ENCODE peak calls at places on chromosomes 11 and 22, in five cellular contexts. I is colonic mucosa, L is astrocyte of the cerebellum, H is PC-9, Q is body of pancreas. M is an unnamed sample.

GRCh38 chr11:29685361-29685760 is 331.5 kb downstream of the KCNA4 start:
- DNase-seq in I (no peak), L (no peak), H (no peak), Q (no peak), M (no peak)

GRCh38 chr11:123082977-123083376 is 21.0 kb upstream of the HSPA8 start:
- DNase-seq in I (no peak), L (no peak), H (peak; percentile 78), Q (no peak), M (no peak)

GRCh38 chr11:41996558-41996957 is 537.1 kb upstream of the LRRC4C start:
- DNase-seq in I (no peak), L (no peak), H (no peak), Q (no peak), M (no peak)

GRCh38 chr11:19849107-19849789 is 136.6 kb downstream of the NAV2 start:
- DNase-seq in I (no peak), L (no peak), H (no peak), Q (peak; percentile 79), M (no peak)

GRCh38 chr11:77470971-77471370 is 2.9 kb downstream of the PAK1 start:
- DNase-seq in I (no peak), L (no peak), H (no peak), Q (no peak), M (no peak)

GRCh38 chr11:68382358-68382998 is 70.1 kb downstream of the LRP5 start:
- DNase-seq in I (no peak), L (no peak), H (no peak), Q (no peak), M (no peak)

GRCh38 chr11:11672764-11673163 is 51.0 kb upstream of the GALNT18 start:
- DNase-seq in I (no peak), L (no peak), H (no peak), Q (no peak), M (no peak)

GRCh38 chr22:41668971-41669911 is 19.4 kb downstream of the SNU13 start:
- DNase-seq in I (no peak), L (no peak), H (peak; percentile 88), Q (no peak), M (peak; percentile 55)

GRCh38 chr22:29081499-29082236 is 8.8 kb downstream of the KREMEN1 start:
- DNase-seq in I (no peak), L (no peak), H (no peak), Q (peak; percentile 40), M (no peak)

GRCh38 chr11:76208829-76209670 is 2.7 kb upstream of the WNT11 start:
- DNase-seq in I (peak; percentile 88), L (no peak), H (peak; percentile 54), Q (peak; percentile 84), M (no peak)

GRCh38 chr11:79708319-79708928 is 267.6 kb upstream of the TENM4 start:
- DNase-seq in I (peak; percentile 26), L (peak; percentile 15), H (peak; percentile 55), Q (no peak), M (peak; percentile 13)

GRCh38 chr11:62602141-62603071 is 741 bp upstream of the MTA2 start:
- DNase-seq in I (peak; percentile 80), L (no peak), H (no peak), Q (peak; percentile 84), M (no peak)

GRCh38 chr11:104573431-104573830 is 324.8 kb downstream of the CASP12 start:
- DNase-seq in I (no peak), L (no peak), H (peak; percentile 49), Q (no peak), M (no peak)

GRCh38 chr11:73597956-73598718 is at the start of gene FAM168A:
- DNase-seq in I (peak; percentile 94), L (peak; percentile 96), H (peak; percentile 88), Q (peak; percentile 98), M (peak; percentile 94)

GRCh38 chr11:77789061-77789730 is 31.3 kb downstream of the RSF1 start:
- DNase-seq in I (no peak), L (no peak), H (no peak), Q (no peak), M (no peak)

GRCh38 chr11:63613517-63614135 is 607 bp downstream of the PLAAT3 start:
- DNase-seq in I (peak; percentile 40), L (no peak), H (peak; percentile 46), Q (peak; percentile 45), M (no peak)

GRCh38 chr11:120441592-120441991 is 70.0 kb upstream of the GRIK4 start:
- DNase-seq in I (no peak), L (no peak), H (no peak), Q (no peak), M (no peak)

DNA sequence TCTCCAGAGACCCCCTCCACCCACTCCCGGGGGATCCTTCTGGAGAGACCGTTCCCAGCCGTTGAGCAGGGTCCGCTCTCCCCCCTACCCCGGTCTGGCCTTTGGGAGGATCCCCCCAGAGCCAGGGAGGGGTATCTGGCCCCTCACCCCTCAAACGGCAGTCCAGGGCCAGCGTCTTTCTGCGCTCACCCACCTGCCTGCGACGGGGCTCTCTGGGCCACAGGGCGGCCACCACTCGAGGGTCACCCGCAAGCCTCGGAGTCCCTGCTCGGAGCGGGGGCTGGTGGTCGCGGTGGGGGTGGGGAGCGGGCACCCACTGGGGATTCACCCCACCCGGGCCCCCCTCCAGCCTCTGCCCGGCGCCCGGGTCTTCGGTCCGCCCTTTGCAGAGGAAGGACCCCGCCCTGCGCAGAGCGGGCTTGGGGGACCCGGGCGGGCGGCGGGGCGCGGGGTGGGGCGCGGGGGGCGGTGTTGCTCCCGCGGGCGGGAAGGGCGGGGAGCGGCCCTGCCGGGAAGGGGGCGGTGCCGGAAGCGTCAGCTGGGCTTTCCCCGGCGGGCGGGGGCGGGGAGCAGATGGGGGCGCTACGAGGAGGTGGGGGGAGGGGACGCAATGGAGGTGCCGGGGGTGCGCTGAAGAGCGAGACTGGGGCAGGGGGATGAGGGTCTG is 16.6 kb downstream of the CRELD2 start:
- DNase-seq in I (peak; percentile 90), L (no peak), H (no peak), Q (peak; percentile 86), M (no peak)
- H3K4me3 ChIP-seq in I (peak overlapping the region; percentile 39), L (peak overlapping the region; percentile 37), H (peak overlapping the region; percentile 30), Q (no peak overlapping the region), M (peak overlapping the region; percentile 20)

DNA sequence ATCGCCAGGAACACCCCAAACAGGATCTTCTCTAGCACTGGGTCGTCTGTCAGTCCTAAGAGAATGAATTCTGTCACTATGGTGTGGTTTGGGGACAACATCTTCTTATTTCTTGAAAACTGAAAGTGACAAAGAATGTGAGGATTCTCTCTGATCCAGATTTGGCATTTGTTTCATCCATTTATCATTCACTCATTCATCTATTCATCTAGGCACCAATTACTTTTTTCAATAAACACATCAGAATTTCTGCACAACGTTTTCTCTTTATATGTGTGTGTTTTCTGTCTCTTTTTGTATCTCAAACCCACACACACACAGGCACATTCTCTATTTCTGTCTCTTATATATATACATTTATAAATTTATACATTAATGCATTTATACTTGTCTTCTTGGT is at the start of gene OR5M10:
- DNase-seq in I (no peak), L (no peak), H (no peak), Q (no peak), M (no peak)
- TF ChIP-seq CTCF in I (no peak), L (no peak), H (no peak), Q (no peak), M (no peak)

GRCh38 chr11:126636911-126637799 is 281.7 kb downstream of the ST3GAL4 start:
- DNase-seq in I (no peak), L (no peak), H (no peak), Q (no peak), M (no peak)
- H3K4me3 ChIP-seq in I (no peak overlapping the region), L (no peak overlapping the region), H (no peak overlapping the region), Q (no peak overlapping the region), M (no peak overlapping the region)

GRCh38 chr22:37260939-37261338 is 16.9 kb upstream of the RAC2 start:
- DNase-seq in I (peak; percentile 62), L (no peak), H (no peak), Q (peak; percentile 63), M (no peak)

GRCh38 chr22:37260396-37260795 is 16.3 kb upstream of the RAC2 start:
- DNase-seq in I (no peak), L (no peak), H (no peak), Q (no peak), M (no peak)

GRCh38 chr22:37258005-37258790 is 14.1 kb upstream of the RAC2 start:
- DNase-seq in I (no peak), L (no peak), H (no peak), Q (no peak), M (no peak)

GRCh38 chr22:37258810-37259472 is 14.9 kb upstream of the RAC2 start:
- DNase-seq in I (no peak), L (no peak), H (no peak), Q (no peak), M (no peak)

GRCh38 chr22:37259540-37260029 is 15.5 kb upstream of the RAC2 start:
- DNase-seq in I (no peak), L (no peak), H (no peak), Q (no peak), M (no peak)
- TF ChIP-seq CTCF in I (no peak), L (peak; percentile 76), H (peak; percentile 66), Q (no peak), M (peak; percentile 72)

GRCh38 chr11:92141725-92142124 is 82.9 kb upstream of the FAT3 start:
- DNase-seq in I (no peak), L (no peak), H (peak; percentile 27), Q (no peak), M (no peak)
- H3K4me3 ChIP-seq in I (no peak overlapping the region), L (no peak overlapping the region), H (no peak overlapping the region), Q (no peak overlapping the region), M (no peak overlapping the region)

DNA sequence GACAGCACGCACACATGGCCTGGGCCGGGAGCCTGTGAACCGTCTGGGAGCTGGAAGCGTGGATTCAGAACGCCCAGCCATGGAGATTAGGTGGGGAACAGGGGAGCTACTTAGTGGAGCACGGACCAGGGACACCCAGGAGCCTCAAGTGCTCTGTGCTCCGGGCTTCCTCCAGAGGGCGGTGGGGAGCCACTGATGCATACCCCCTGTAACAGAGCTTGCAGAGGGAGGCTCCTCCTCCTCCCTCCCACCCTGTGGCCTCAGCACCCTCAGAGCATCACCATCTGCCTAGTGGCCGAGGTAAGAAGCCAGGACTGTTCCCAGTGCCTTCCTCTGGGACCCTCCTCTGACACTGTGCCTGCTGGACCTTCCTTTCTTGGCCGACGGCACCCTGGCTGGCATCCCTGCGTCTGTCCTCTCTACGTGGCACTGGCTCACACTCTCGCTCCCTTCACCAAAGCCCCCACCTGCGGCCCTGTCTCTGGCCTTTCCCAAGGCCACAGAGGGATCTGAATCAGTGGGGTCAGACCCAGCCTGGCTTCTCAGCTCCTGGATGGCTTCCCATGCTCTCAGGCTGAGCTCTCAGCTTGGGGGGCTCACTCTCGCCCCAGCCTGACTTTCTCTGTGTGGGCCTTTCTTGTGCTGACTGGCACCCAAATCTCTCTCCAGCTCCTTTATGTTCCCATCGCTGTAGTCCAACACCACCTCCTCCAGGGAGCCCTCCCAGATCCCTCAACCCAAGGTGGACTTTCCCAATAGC is 780.9 kb downstream of the BRD1 start:
- DNase-seq in I (peak; percentile 30), L (no peak), H (no peak), Q (peak; percentile 58), M (no peak)
- TF ChIP-seq CTCF in I (no peak), L (peak; percentile 20), H (peak; percentile 59), Q (peak; percentile 35), M (no peak)